ENCODE peak calls at places on chromosomes 4 and X, in eight cellular contexts. J is suprapubic skin, C is breast epithelium, X is transverse colon, Q is HCT116, A is stomach, Z is endothelial cell of umbilical vein, B is sigmoid colon. Y is an unnamed sample.

GRCh38 chr4:70133473-70133872 is 20.6 kb upstream of the PRR27 start:
- DNase-seq in X (no peak), A (no peak), Z (no peak), J (no peak), C (no peak), B (no peak), Q (no peak), Y (no peak)

GRCh38 chr4:110119880-110120279 is 78.5 kb downstream of the ELOVL6 start:
- DNase-seq in B (no peak), C (no peak), Z (peak), Q (no peak), A (no peak), J (no peak), X (no peak), Y (no peak)

GRCh38 chr4:55255171-55255570 is 90.9 kb upstream of the SRD5A3 start:
- DNase-seq in Q (no peak), C (no peak), Z (no peak), X (no peak), A (no peak), J (no peak), B (no peak), Y (no peak)

GRCh38 chr4:53465291-53465690 is 87.8 kb downstream of the FIP1L1 start:
- DNase-seq in A (no peak), Q (no peak), X (no peak), C (no peak), B (no peak), J (no peak), Z (no peak), Y (no peak)

GRCh38 chrX:15749642-15750610 is 11.9 kb downstream of the CA5B start:
- DNase-seq in X (peak), A (peak), B (no peak), J (no peak), C (peak), Z (peak), Q (no peak), Y (no peak)

GRCh38 chr4:134470544-134470943 is 269.0 kb upstream of the PABPC4L start:
- DNase-seq in X (peak), Q (no peak), A (peak), Z (peak), B (no peak), C (no peak), J (no peak), Y (no peak)

GRCh38 chr4:23789765-23790164 is 100.1 kb downstream of the PPARGC1A start:
- DNase-seq in C (peak), Z (no peak), X (no peak), J (no peak), B (peak), Q (no peak), A (no peak), Y (no peak)

GRCh38 chrX:125293792-125294780 is 25.6 kb upstream of the TEX13C start:
- DNase-seq in Q (no peak), X (no peak), B (no peak), A (no peak), J (no peak), Z (no peak), C (no peak), Y (no peak)

GRCh38 chr4:11623726-11624037 is 195.0 kb upstream of the HS3ST1 start:
- DNase-seq in A (peak), Z (peak), C (peak), X (peak), Q (no peak), J (no peak), B (no peak), Y (no peak)

GRCh38 chr4:119810001-119810400 is 181.4 kb upstream of the PDE5A start:
- DNase-seq in X (no peak), Q (no peak), A (no peak), B (no peak), Z (no peak), J (no peak), C (no peak), Y (no peak)

GRCh38 chr4:26762650-26763049 is 98.0 kb upstream of the STIM2 start:
- DNase-seq in J (no peak), C (no peak), Z (peak), X (peak), Q (no peak), A (no peak), B (no peak), Y (no peak)

GRCh38 chr4:142777045-142777743 is 68.9 kb downstream of the INPP4B start:
- DNase-seq in B (no peak), Q (no peak), C (no peak), J (no peak), A (no peak), Z (no peak), X (peak), Y (no peak)

GRCh38 chr4:128721896-128722295 is 87.6 kb upstream of the JADE1 start:
- DNase-seq in X (no peak), A (no peak), C (no peak), B (no peak), Z (no peak), J (no peak), Q (no peak), Y (no peak)

GRCh38 chrX:63754141-63754859 is 30.7 kb downstream of the ARHGEF9 start:
- DNase-seq in J (peak), Q (no peak), Z (peak), X (no peak), B (no peak), A (no peak), C (peak), Y (no peak)

GRCh38 chrX:63750846-63751245 is 34.2 kb downstream of the ARHGEF9 start:
- DNase-seq in Q (no peak), A (no peak), C (no peak), B (no peak), J (no peak), X (no peak), Z (no peak), Y (no peak)

GRCh38 chrX:63751481-63751880 is 33.5 kb downstream of the ARHGEF9 start:
- DNase-seq in A (no peak), X (no peak), B (no peak), Z (no peak), Q (no peak), J (no peak), C (peak), Y (no peak)

GRCh38 chrX:63755892-63756291 is 29.1 kb downstream of the ARHGEF9 start:
- DNase-seq in X (no peak), Z (no peak), A (no peak), C (no peak), B (no peak), Q (no peak), J (no peak), Y (no peak)

DNA sequence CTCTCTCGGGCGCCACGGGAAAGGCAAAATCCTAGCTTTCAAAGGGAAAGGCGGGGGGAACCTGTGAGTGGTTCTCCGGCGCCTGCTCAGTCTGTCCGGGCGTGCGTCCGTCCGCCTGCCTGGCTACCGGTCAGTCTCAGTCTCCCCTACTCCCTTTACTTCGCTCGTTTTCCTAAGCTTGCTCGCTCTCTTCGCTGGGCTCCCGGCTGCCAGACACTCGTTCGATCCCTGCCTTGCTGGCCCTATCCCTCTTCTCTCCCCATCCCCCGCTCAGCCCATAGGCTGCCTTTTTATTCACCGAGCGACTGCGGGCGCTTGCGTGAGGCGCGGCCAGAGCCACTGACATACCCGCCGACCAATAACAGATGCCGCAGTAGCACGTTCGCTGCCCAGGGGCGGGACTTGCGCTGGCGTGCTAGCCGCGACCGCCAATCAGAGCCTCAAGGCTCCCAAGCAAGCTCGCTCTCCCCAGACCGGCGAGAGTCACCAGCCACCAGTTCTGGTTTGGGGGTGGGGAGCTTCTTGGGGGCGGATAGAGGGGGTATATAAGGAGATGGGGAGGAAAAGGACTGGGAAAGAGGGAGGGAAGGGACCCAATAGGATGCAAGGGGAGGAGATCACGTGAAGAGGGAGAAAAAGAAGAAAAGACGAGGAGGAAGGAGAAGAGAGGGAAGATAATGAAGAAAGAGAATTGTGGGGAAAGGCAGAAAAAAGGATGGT is 30.0 kb downstream of the ARHGEF9 start:
- DNase-seq in A (peak), C (peak), J (peak), B (peak), Z (peak), X (peak), Q (peak), Y (peak)
- TF ChIP-seq POLR2AphosphoS5 in A (peak), C (peak), J (peak), B (peak), Z (peak), X (peak), Q (peak), Y (peak)

GRCh38 chrX:49162620-49163019 is at the start of gene MAGIX:
- DNase-seq in B (no peak), C (no peak), Z (no peak), Q (no peak), A (peak), X (no peak), J (no peak), Y (no peak)
- TF ChIP-seq POLR2A in B (no peak), C (no peak), Z (no peak), Q (no peak), A (no peak), X (no peak), J (no peak), Y (no peak)

DNA sequence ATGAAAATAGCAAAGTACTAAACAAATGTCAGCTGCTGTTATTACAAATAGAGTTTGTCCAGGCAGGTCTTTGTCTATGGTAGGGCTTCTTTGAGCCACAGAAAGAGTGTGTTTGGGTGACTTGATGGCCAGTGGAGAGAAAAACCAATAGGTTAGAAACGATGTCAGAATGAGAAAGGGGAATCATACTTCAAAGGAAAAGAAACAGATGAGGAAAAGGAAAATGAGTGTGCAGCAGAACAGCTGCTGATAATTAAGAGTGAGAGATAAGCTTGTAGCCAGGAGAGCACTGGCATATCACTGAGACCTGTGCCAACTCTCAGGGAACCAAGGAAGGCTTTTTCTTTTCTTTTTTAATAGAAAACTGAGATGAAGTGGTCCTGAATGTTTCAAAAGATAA is 257.2 kb downstream of the ARHGAP24 start:
- DNase-seq in A (no peak), C (no peak), B (no peak), X (no peak), J (no peak), Q (no peak), Z (peak), Y (no peak)
- TF ChIP-seq POLR2AphosphoS5 in A (no peak), C (no peak), B (no peak), X (no peak), J (no peak), Q (no peak), Z (no peak), Y (no peak)

GRCh38 chr4:183905593-183906485 is 732 bp downstream of the STOX2 start:
- DNase-seq in Q (no peak), J (no peak), A (peak), B (no peak), X (peak), Z (peak), C (no peak), Y (peak)
- TF ChIP-seq POLR2A in Q (no peak), J (no peak), A (no peak), B (no peak), X (peak), Z (no peak), C (no peak), Y (no peak)